ENCODE peak calls at places on chromosomes 16 and 17, in eight cellular contexts. V, L, Q, U, Y, S, H and M are unnamed samples.

GRCh38 chr17:7019839-7020519 is 2.9 kb upstream of the BCL6B start:
- DNase-seq in V (peak; percentile 62), L (no peak), Q (peak; percentile 94), U (peak; percentile 61), Y (peak; percentile 93), S (peak; percentile 65), H (peak; percentile 90), M (no peak)

GRCh38 chr17:2449486-2449885 is 48.6 kb upstream of the MNT start:
- DNase-seq in V (peak; percentile 74), L (no peak), Q (no peak), U (no peak), Y (no peak), S (no peak), H (peak; percentile 51), M (no peak)

GRCh38 chr16:29757950-29758466 is 12.2 kb upstream of the C16orf54 start:
- DNase-seq in V (peak; percentile 95), L (no peak), Q (no peak), U (peak; percentile 67), Y (peak; percentile 77), S (peak; percentile 90), H (no peak), M (no peak)

GRCh38 chr17:69470702-69471101 is 56.2 kb downstream of the MAP2K6 start:
- DNase-seq in V (no peak), L (no peak), Q (no peak), U (no peak), Y (no peak), S (no peak), H (no peak), M (no peak)

GRCh38 chr17:76585649-76586593 is at the start of gene ST6GALNAC2:
- DNase-seq in V (no peak), L (peak; percentile 6), Q (peak; percentile 70), U (peak; percentile 42), Y (peak; percentile 35), S (peak; percentile 41), H (peak; percentile 94), M (no peak)

GRCh38 chr17:2064980-2065785 is 10.3 kb downstream of the HIC1 start:
- DNase-seq in V (peak; percentile 68), L (no peak), Q (no peak), U (peak; percentile 80), Y (peak; percentile 95), S (no peak), H (peak; percentile 66), M (peak; percentile 63)

GRCh38 chr17:39755550-39756375 is 18.0 kb downstream of the GRB7 start:
- DNase-seq in V (no peak), L (no peak), Q (no peak), U (no peak), Y (peak; percentile 53), S (no peak), H (no peak), M (peak; percentile 44)

GRCh38 chr16:4323071-4323844 is 7.4 kb downstream of the GLIS2 start:
- DNase-seq in V (no peak), L (no peak), Q (no peak), U (no peak), Y (peak; percentile 89), S (no peak), H (no peak), M (no peak)

GRCh38 chr17:2179615-2180295 is 123.8 kb downstream of the SMG6 start:
- DNase-seq in V (peak; percentile 99), L (no peak), Q (no peak), U (peak; percentile 98), Y (no peak), S (peak; percentile 100), H (peak; percentile 81), M (no peak)

GRCh38 chr16:47016700-47017133 is 43.2 kb upstream of the DNAJA2 start:
- DNase-seq in V (no peak), L (no peak), Q (no peak), U (peak; percentile 19), Y (no peak), S (no peak), H (no peak), M (peak; percentile 80)

GRCh38 chr17:39622380-39623006 is 4.3 kb upstream of the PPP1R1B start:
- DNase-seq in V (no peak), L (no peak), Q (peak; percentile 56), U (no peak), Y (no peak), S (no peak), H (no peak), M (no peak)

GRCh38 chr17:50634123-50634914 is at the start of gene ABCC3:
- DNase-seq in V (peak; percentile 38), L (no peak), Q (peak; percentile 87), U (peak; percentile 38), Y (peak; percentile 92), S (peak; percentile 50), H (peak; percentile 90), M (no peak)

GRCh38 chr17:46074540-46074939 is 75.5 kb downstream of the STH start:
- DNase-seq in V (no peak), L (no peak), Q (no peak), U (no peak), Y (no peak), S (no peak), H (no peak), M (no peak)

GRCh38 chr16:85395207-85395912 is 217.8 kb upstream of the GSE1 start:
- DNase-seq in V (peak; percentile 98), L (no peak), Q (peak; percentile 86), U (peak; percentile 99), Y (peak; percentile 100), S (peak; percentile 98), H (peak; percentile 94), M (no peak)

GRCh38 chr17:74351552-74352210 is 10.0 kb downstream of the BTBD17 start:
- DNase-seq in V (no peak), L (no peak), Q (no peak), U (no peak), Y (peak; percentile 88), S (no peak), H (peak; percentile 85), M (no peak)

GRCh38 chr17:50630524-50631194 is 4.0 kb upstream of the ABCC3 start:
- DNase-seq in V (no peak), L (peak; percentile 21), Q (peak; percentile 90), U (peak; percentile 29), Y (peak; percentile 93), S (no peak), H (peak; percentile 89), M (no peak)

GRCh38 chr17:77778636-77779524 is 179.6 kb upstream of the TNRC6C start:
- DNase-seq in V (no peak), L (no peak), Q (no peak), U (peak; percentile 10), Y (peak; percentile 95), S (no peak), H (peak; percentile 96), M (peak; percentile 33)

GRCh38 chr17:79402275-79402674 is 208.6 kb downstream of the RBFOX3 start:
- DNase-seq in V (no peak), L (no peak), Q (no peak), U (no peak), Y (no peak), S (no peak), H (no peak), M (no peak)

GRCh38 chr17:30291571-30292489 is at the start of gene BLMH:
- DNase-seq in V (peak; percentile 75), L (peak; percentile 54), Q (peak; percentile 80), U (peak; percentile 84), Y (peak; percentile 96), S (peak; percentile 81), H (peak; percentile 94), M (peak; percentile 72)

DNA sequence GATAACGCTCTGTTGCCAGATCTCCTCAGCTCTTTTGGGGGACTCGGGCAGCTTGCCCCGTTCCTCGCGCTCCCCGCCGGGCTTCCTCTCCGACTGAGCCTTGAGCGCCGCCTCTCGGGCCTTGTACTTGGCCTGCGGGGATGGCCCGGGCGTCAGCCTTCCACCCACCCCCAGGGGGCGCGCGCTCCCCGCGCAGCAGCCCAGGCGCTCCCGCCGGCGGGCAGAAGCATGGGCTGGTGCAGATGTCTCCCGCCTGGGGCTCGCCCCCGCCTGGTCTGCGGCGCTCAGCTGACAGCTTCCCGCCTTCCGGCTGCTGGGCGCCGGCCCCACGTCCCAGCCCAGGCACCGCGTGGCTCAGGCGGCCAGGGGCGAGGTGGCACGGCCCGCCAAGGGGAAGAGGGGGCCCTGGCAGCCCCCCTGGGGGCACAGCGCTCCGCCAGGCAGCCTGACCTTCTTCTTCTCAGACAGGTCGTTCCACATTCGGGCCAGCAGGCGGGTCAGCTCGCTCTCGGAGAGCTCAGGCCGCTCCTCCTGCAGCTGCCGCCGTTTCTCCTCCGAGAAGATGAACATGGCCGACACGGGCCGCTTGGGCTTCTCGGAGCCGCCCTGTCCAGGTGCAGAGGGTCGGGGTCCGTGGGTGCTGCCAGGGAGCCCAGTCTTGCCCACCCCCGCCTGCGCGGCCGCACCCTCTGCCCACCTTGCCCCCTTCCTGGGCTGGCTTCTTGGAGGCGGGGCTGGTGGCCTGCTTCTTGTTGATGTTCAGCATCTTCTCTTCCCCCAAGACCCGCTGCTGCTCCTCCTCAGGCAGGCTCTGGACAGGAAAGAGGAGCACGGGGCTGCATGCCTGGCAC is 8.9 kb downstream of the UBTF start:
- DNase-seq in V (peak; percentile 81), L (peak; percentile 83), Q (peak; percentile 91), U (peak; percentile 87), Y (peak; percentile 100), S (peak; percentile 87), H (peak; percentile 92), M (peak; percentile 83)
- H3K4me3 ChIP-seq in V (no peak overlapping the region), L (peak overlapping the region; percentile 12), Q (no peak overlapping the region), U (no peak overlapping the region), Y (no peak overlapping the region), S (no peak overlapping the region), H (peak overlapping the region; percentile 44), M (no peak overlapping the region)

GRCh38 chr16:9557266-9557665 is 465.8 kb downstream of the HAPSTR1 start:
- DNase-seq in V (no peak), L (no peak), Q (no peak), U (no peak), Y (no peak), S (no peak), H (no peak), M (no peak)
- H3K4me3 ChIP-seq in V (no peak overlapping the region), L (no peak overlapping the region), Q (no peak overlapping the region), U (no peak overlapping the region), Y (no peak overlapping the region), S (no peak overlapping the region), H (no peak overlapping the region), M (no peak overlapping the region)

GRCh38 chr17:17816240-17816814 is 20.5 kb downstream of the SREBF1 start:
- DNase-seq in V (no peak), L (no peak), Q (no peak), U (no peak), Y (no peak), S (no peak), H (no peak), M (no peak)
- H3K4me3 ChIP-seq in V (no peak overlapping the region), L (no peak overlapping the region), Q (no peak overlapping the region), U (no peak overlapping the region), Y (no peak overlapping the region), S (no peak overlapping the region), H (no peak overlapping the region), M (no peak overlapping the region)

GRCh38 chr16:2214721-2214970 is at the start of gene PGP:
- DNase-seq in V (no peak), L (no peak), Q (no peak), U (no peak), Y (no peak), S (no peak), H (no peak), M (no peak)

GRCh38 chr16:2210386-2211365 is at the start of gene BRICD5:
- DNase-seq in V (no peak), L (no peak), Q (no peak), U (no peak), Y (peak; percentile 97), S (peak; percentile 20), H (no peak), M (no peak)

GRCh38 chr16:2211923-2212347 is 1.3 kb upstream of the BRICD5 start:
- DNase-seq in V (no peak), L (no peak), Q (no peak), U (no peak), Y (no peak), S (no peak), H (no peak), M (no peak)

GRCh38 chr16:2213817-2214720 is 571 bp downstream of the PGP start:
- DNase-seq in V (no peak), L (no peak), Q (no peak), U (no peak), Y (peak; percentile 92), S (no peak), H (peak; percentile 55), M (no peak)

GRCh38 chr16:2212362-2213324 is 2.0 kb upstream of the BRICD5 start:
- DNase-seq in V (no peak), L (no peak), Q (no peak), U (no peak), Y (peak; percentile 94), S (no peak), H (no peak), M (no peak)
- H3K4me3 ChIP-seq in V (peak overlapping the region; percentile 74), L (no peak overlapping the region), Q (peak overlapping the region; percentile 98), U (peak overlapping the region; percentile 57), Y (peak overlapping the region; percentile 80), S (peak overlapping the region; percentile 61), H (peak overlapping the region; percentile 66), M (peak overlapping the region; percentile 60)